ENCODE peak calls at places on chromosomes 7 and 10, in four cellular contexts. P is left ventricle myocardium inferior, O is OCI-LY7, I is A549. D is an unnamed sample.
A peak's percentile ranks its signal among the peaks of the same experiment; 100 is the strongest.

GRCh38 chr10:2836921-2837662 is 230.3 kb upstream of the PFKP start:
- DNase-seq in P (no peak), O (no peak), I (no peak), D (no peak)

GRCh38 chr10:8365935-8366911 is 311.7 kb downstream of the GATA3 start:
- DNase-seq in P (no peak), O (no peak), I (peak; percentile 80), D (peak; percentile 79)

GRCh38 chr7:157432541-157432956 is 95.7 kb downstream of the DNAJB6 start:
- DNase-seq in P (no peak), O (no peak), I (peak; percentile 78), D (peak; percentile 41)

GRCh38 chr7:91826377-91826776 is 54.1 kb downstream of the MTERF1 start:
- DNase-seq in P (no peak), O (no peak), I (no peak), D (no peak)

GRCh38 chr7:116337013-116337412 is 126.7 kb downstream of the TES start:
- DNase-seq in P (no peak), O (no peak), I (no peak), D (no peak)

GRCh38 chr7:130160455-130160854 is 44.8 kb downstream of the TMEM209 start:
- DNase-seq in P (no peak), O (no peak), I (no peak), D (no peak)

GRCh38 chr7:128035712-128036111 is 4.5 kb upstream of the LRRC4 start:
- DNase-seq in P (no peak), O (peak; percentile 18), I (peak; percentile 44), D (no peak)

GRCh38 chr10:24197319-24197718 is 11.6 kb upstream of the KIAA1217 start:
- DNase-seq in P (no peak), O (no peak), I (no peak), D (no peak)

GRCh38 chr10:88253-88652 is 39.2 kb upstream of the TUBB8 start:
- DNase-seq in P (no peak), O (no peak), I (no peak), D (no peak)

GRCh38 chr10:29078919-29079318 is 210.0 kb upstream of the LYZL1 start:
- DNase-seq in P (no peak), O (no peak), I (no peak), D (no peak)

GRCh38 chr7:151008511-151009323 is 15.6 kb downstream of the ATG9B start:
- DNase-seq in P (peak; percentile 74), O (peak; percentile 73), I (peak; percentile 41), D (peak; percentile 74)

DNA sequence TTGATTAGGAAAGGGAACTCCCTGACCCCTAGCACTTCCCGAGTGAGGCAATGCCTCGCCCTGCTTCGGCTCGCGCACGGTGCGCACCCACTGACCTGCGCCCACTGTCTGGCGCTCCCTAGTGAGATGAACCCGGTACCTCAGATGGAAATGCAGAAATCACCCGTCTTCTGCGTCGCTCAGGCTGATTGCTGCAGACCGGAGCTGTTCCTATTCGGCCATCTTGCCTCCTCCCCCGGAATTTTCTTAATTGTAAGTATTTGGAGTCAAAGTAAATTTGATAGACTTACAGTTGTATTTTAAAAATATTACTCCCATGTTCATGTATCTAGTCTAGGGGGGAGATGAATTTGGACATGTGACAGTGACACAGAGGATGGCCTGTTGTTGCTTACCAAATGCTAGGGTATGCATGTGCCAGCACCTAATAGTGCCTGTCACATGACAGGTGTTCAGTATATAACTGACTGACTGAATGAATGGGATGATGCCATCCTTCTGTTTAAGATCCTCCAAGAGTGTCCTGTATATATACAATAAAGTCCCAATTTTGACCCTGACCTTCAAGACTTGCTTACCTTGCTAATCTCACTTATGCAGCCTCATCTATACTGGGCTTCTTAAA is 42.0 kb upstream of the ICA1 start:
- DNase-seq in P (no peak), O (no peak), I (peak; percentile 10), D (no peak)
- H3K4me3 ChIP-seq in P (no peak overlapping the region), O (no peak overlapping the region), I (peak overlapping the region; percentile 43), D (no peak overlapping the region)

GRCh38 chr10:31001740-31002139 is 29.9 kb downstream of the ZNF438 start:
- DNase-seq in P (no peak), O (no peak), I (no peak), D (no peak)

GRCh38 chr10:31000071-31000787 is 31.4 kb downstream of the ZNF438 start:
- DNase-seq in P (no peak), O (no peak), I (no peak), D (no peak)

GRCh38 chr10:31000867-31001266 is 30.8 kb downstream of the ZNF438 start:
- DNase-seq in P (no peak), O (no peak), I (no peak), D (no peak)

GRCh38 chr10:31010062-31010461 is 21.6 kb downstream of the ZNF438 start:
- DNase-seq in P (no peak), O (no peak), I (no peak), D (no peak)

GRCh38 chr10:31004611-31005193 is 27.0 kb downstream of the ZNF438 start:
- DNase-seq in P (no peak), O (no peak), I (no peak), D (peak; percentile 21)
- H3K4me3 ChIP-seq in P (no peak overlapping the region), O (no peak overlapping the region), I (no peak overlapping the region), D (no peak overlapping the region)

DNA sequence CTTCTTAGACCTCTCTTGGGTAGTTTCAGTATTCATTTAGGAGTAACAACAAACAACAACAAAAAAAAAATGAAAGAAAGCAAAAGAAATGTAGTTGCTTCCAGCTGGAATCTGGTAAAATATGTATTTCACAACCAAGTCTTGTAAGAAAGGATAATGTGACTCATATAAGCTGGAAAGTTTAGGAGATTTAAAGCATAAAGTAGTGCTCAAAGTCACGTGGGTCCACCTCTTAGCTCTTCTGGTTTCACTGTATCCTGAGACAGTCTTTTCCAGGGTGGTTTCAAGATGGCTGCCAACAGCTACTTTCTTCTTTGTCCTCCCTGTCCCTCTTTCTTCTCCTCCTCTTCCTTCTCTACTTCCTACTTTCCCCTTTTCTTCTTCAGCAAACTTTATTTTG is 69.5 kb upstream of the CDK13 start:
- DNase-seq in P (no peak), O (no peak), I (no peak), D (no peak)
- H3K4me3 ChIP-seq in P (no peak overlapping the region), O (no peak overlapping the region), I (no peak overlapping the region), D (no peak overlapping the region)

GRCh38 chr10:22317771-22318565 is 1.8 kb downstream of the COMMD3 start:
- DNase-seq in P (no peak), O (no peak), I (no peak), D (no peak)
- H3K4me3 ChIP-seq in P (no peak overlapping the region), O (peak overlapping the region; percentile 92), I (no peak overlapping the region), D (no peak overlapping the region)

D was measured in Jurkat, Clone E6-1.